ENCODE peak calls at places on chromosomes 7 and 10, in eight cellular contexts. Y, L, W, J, K, U, F and G are unnamed samples.

GRCh38 chr7:39950473-39951155 is 558 bp downstream of the CDK13 start:
- DNase-seq in Y (peak; percentile 45), L (peak; percentile 81), W (peak; percentile 2), J (peak; percentile 12), K (peak; percentile 22), U (peak; percentile 48), F (no peak), G (peak; percentile 54)

GRCh38 chr7:157587051-157587450 is 250.2 kb downstream of the DNAJB6 start:
- DNase-seq in Y (no peak), L (peak; percentile 39), W (no peak), J (no peak), K (no peak), U (no peak), F (no peak), G (no peak)

GRCh38 chr7:128842674-128843641 is 12.8 kb downstream of the FLNC start:
- DNase-seq in Y (no peak), L (peak; percentile 52), W (no peak), J (no peak), K (no peak), U (no peak), F (no peak), G (no peak)

GRCh38 chr10:5033061-5033770 is 29.6 kb upstream of the AKR1C2 start:
- DNase-seq in Y (no peak), L (no peak), W (no peak), J (no peak), K (peak; percentile 70), U (no peak), F (peak; percentile 62), G (no peak)

GRCh38 chr7:94394399-94395140 is at the start of gene COL1A2:
- DNase-seq in Y (peak; percentile 14), L (peak; percentile 87), W (no peak), J (no peak), K (peak; percentile 98), U (no peak), F (peak; percentile 97), G (no peak)

GRCh38 chr10:116866987-116867595 is 17.8 kb downstream of the ENO4 start:
- DNase-seq in Y (no peak), L (no peak), W (no peak), J (no peak), K (peak; percentile 47), U (no peak), F (no peak), G (no peak)

GRCh38 chr10:73998623-73999622 is 1.0 kb downstream of the VCL start:
- DNase-seq in Y (peak; percentile 28), L (peak; percentile 73), W (no peak), J (peak; percentile 55), K (peak; percentile 86), U (no peak), F (no peak), G (peak; percentile 78)

GRCh38 chr10:35097510-35097909 is 7.4 kb upstream of the CUL2 start:
- DNase-seq in Y (no peak), L (no peak), W (no peak), J (no peak), K (no peak), U (no peak), F (no peak), G (no peak)

GRCh38 chr7:123966936-123967335 is 41.9 kb downstream of the SPAM1 start:
- DNase-seq in Y (no peak), L (no peak), W (no peak), J (no peak), K (no peak), U (no peak), F (no peak), G (peak; percentile 59)

GRCh38 chr7:71131753-71132520 is at the start of gene GALNT17:
- DNase-seq in Y (no peak), L (no peak), W (no peak), J (no peak), K (peak; percentile 12), U (no peak), F (no peak), G (no peak)

GRCh38 chr10:23405540-23405939 is 33.3 kb upstream of the OTUD1 start:
- DNase-seq in Y (no peak), L (no peak), W (no peak), J (no peak), K (peak; percentile 35), U (no peak), F (peak; percentile 19), G (no peak)

GRCh38 chr7:102467581-102468415 is 3.0 kb downstream of the LRWD1 start:
- DNase-seq in Y (no peak), L (peak; percentile 60), W (no peak), J (no peak), K (no peak), U (no peak), F (no peak), G (no peak)

GRCh38 chr10:34906021-34906965 is 91.2 kb upstream of the PARD3 start:
- DNase-seq in Y (no peak), L (no peak), W (no peak), J (peak; percentile 60), K (peak; percentile 22), U (no peak), F (peak; percentile 55), G (no peak)

GRCh38 chr7:40584667-40585433 is 450.0 kb downstream of the SUGCT start:
- DNase-seq in Y (no peak), L (no peak), W (no peak), J (no peak), K (peak; percentile 33), U (no peak), F (no peak), G (no peak)

GRCh38 chr10:122163182-122164027 is 107.7 kb upstream of the BTBD16 start:
- DNase-seq in Y (no peak), L (no peak), W (no peak), J (peak; percentile 73), K (no peak), U (no peak), F (no peak), G (no peak)

GRCh38 chr10:114328876-114329275 is 75.4 kb downstream of the AFAP1L2 start:
- DNase-seq in Y (no peak), L (no peak), W (no peak), J (no peak), K (no peak), U (no peak), F (no peak), G (no peak)

GRCh38 chr7:120256719-120257118 is 16.3 kb upstream of the KCND2 start:
- DNase-seq in Y (no peak), L (no peak), W (no peak), J (no peak), K (no peak), U (no peak), F (no peak), G (no peak)

GRCh38 chr7:155948845-155949244 is 136.6 kb upstream of the SHH start:
- DNase-seq in Y (no peak), L (no peak), W (no peak), J (no peak), K (no peak), U (no peak), F (no peak), G (no peak)

GRCh38 chr10:131980757-131981428 is 830 bp downstream of the BNIP3 start:
- DNase-seq in Y (no peak), L (no peak), W (no peak), J (no peak), K (no peak), U (no peak), F (no peak), G (no peak)

GRCh38 chr10:113643183-113643582 is 20.7 kb downstream of the NRAP start:
- DNase-seq in Y (no peak), L (no peak), W (no peak), J (no peak), K (no peak), U (no peak), F (no peak), G (peak; percentile 2)

GRCh38 chr10:5894873-5895272 is 4.8 kb downstream of the FBH1 start:
- DNase-seq in Y (no peak), L (no peak), W (no peak), J (no peak), K (no peak), U (no peak), F (no peak), G (no peak)

GRCh38 chr7:23012797-23013714 is 874 bp downstream of the HYCC1 start:
- DNase-seq in Y (peak; percentile 18), L (peak; percentile 74), W (no peak), J (peak; percentile 26), K (no peak), U (peak; percentile 20), F (no peak), G (no peak)

GRCh38 chr7:48101352-48101751 is 12.3 kb downstream of the UPP1 start:
- DNase-seq in Y (no peak), L (no peak), W (no peak), J (no peak), K (no peak), U (no peak), F (no peak), G (no peak)

GRCh38 chr10:117996709-117997108 is 50.0 kb downstream of the RAB11FIP2 start:
- DNase-seq in Y (no peak), L (no peak), W (no peak), J (no peak), K (no peak), U (no peak), F (no peak), G (no peak)

GRCh38 chr10:63429280-63429679 is 36.5 kb downstream of the JMJD1C start:
- DNase-seq in Y (no peak), L (no peak), W (no peak), J (no peak), K (peak; percentile 71), U (no peak), F (no peak), G (no peak)

GRCh38 chr10:80571352-80571751 is 33.6 kb downstream of the SH2D4B start:
- DNase-seq in Y (no peak), L (no peak), W (no peak), J (no peak), K (no peak), U (no peak), F (no peak), G (no peak)

GRCh38 chr10:13529714-13529973 is 830 bp upstream of the BEND7 start:
- DNase-seq in Y (no peak), L (no peak), W (no peak), J (no peak), K (no peak), U (no peak), F (no peak), G (no peak)

GRCh38 chr7:30312186-30312585 is 27.8 kb downstream of the ZNRF2 start:
- DNase-seq in Y (no peak), L (no peak), W (no peak), J (no peak), K (peak; percentile 22), U (no peak), F (no peak), G (no peak)

GRCh38 chr7:128123291-128124037 is 92.2 kb upstream of the LRRC4 start:
- DNase-seq in Y (no peak), L (no peak), W (no peak), J (no peak), K (no peak), U (no peak), F (no peak), G (no peak)

GRCh38 chr10:131692686-131693334 is 208.0 kb upstream of the PPP2R2D start:
- DNase-seq in Y (no peak), L (no peak), W (no peak), J (no peak), K (no peak), U (no peak), F (no peak), G (no peak)

GRCh38 chr7:149285581-149285975 is 23.6 kb downstream of the ZNF783 start:
- DNase-seq in Y (no peak), L (no peak), W (no peak), J (peak; percentile 61), K (peak; percentile 19), U (no peak), F (no peak), G (peak; percentile 54)

GRCh38 chr7:138865843-138866242 is 67.8 kb upstream of the ATP6V0A4 start:
- DNase-seq in Y (peak; percentile 67), L (no peak), W (no peak), J (no peak), K (no peak), U (no peak), F (no peak), G (peak; percentile 43)

GRCh38 chr10:12434277-12434676 is 84.9 kb downstream of the CAMK1D start:
- DNase-seq in Y (no peak), L (no peak), W (no peak), J (no peak), K (no peak), U (no peak), F (no peak), G (no peak)

GRCh38 chr7:74306737-74307469 is 17.7 kb downstream of the CLIP2 start:
- DNase-seq in Y (peak; percentile 10), L (peak; percentile 73), W (no peak), J (no peak), K (peak; percentile 75), U (no peak), F (no peak), G (no peak)